ENCODE peak calls at places on chromosomes 4 and X, in ten cellular contexts. U, J, D, C, X, W, B, K, A and F are unnamed samples. For H3K4me1, the result is how much of the 10 kb centered on the place peaks cover.

GRCh38 chr4:73742776-73743175 is 2.4 kb downstream of the CXCL8 start:
- DNase-seq in U (no peak), A (no peak), C (peak), W (no peak), D (no peak), X (no peak), B (no peak), K (no peak), J (no peak), F (no peak)

GRCh38 chrX:15441464-15441863 is 51.7 kb downstream of the PIR start:
- DNase-seq in W (no peak), K (no peak), X (no peak), U (no peak), C (no peak), A (no peak), B (no peak), D (no peak), J (no peak), F (no peak)

GRCh38 chr4:143083811-143084472 is 100.8 kb upstream of the USP38 start:
- DNase-seq in K (no peak), A (no peak), U (no peak), J (no peak), B (no peak), C (no peak), X (no peak), W (peak), D (peak), F (no peak)

GRCh38 chr4:169369634-169370033 is 98.9 kb upstream of the SH3RF1 start:
- DNase-seq in U (no peak), K (no peak), C (no peak), A (no peak), D (no peak), X (no peak), J (no peak), B (no peak), W (no peak), F (no peak)

GRCh38 chr4:108512615-108513505 is 107.5 kb upstream of the RPL34 start:
- DNase-seq in W (peak), U (no peak), A (peak), X (peak), D (peak), C (peak), K (peak), J (no peak), B (peak), F (no peak)

GRCh38 chrX:73577368-73577767 is 14.4 kb downstream of the CHIC1 start:
- DNase-seq in U (no peak), B (no peak), W (peak), A (no peak), K (no peak), J (no peak), C (peak), X (peak), D (no peak), F (no peak)

GRCh38 chrX:154775611-154776349 is 13.1 kb downstream of the DKC1 start:
- DNase-seq in A (no peak), B (no peak), D (peak), C (peak), J (no peak), X (no peak), W (peak), U (no peak), K (no peak), F (no peak)

GRCh38 chrX:116605576-116605975 is 142.8 kb upstream of the CT83 start:
- DNase-seq in A (no peak), X (no peak), C (no peak), W (no peak), K (no peak), B (no peak), D (no peak), J (no peak), U (no peak), F (no peak)

GRCh38 chrX:51461053-51462050 is 35.0 kb downstream of the NUDT11 start:
- DNase-seq in C (peak), K (no peak), A (peak), W (peak), U (no peak), X (no peak), D (peak), J (no peak), B (peak), F (peak)

GRCh38 chrX:118513120-118513899 is 17.7 kb downstream of the DOCK11 start:
- DNase-seq in K (no peak), X (no peak), J (no peak), D (no peak), A (no peak), C (no peak), B (no peak), U (no peak), W (peak), F (no peak)

GRCh38 chr4:81355136-81355535 is 116.6 kb downstream of the RASGEF1B start:
- DNase-seq in W (no peak), A (no peak), D (no peak), C (no peak), J (no peak), K (no peak), X (no peak), B (no peak), U (no peak), F (no peak)

GRCh38 chr4:74423101-74423500 is 21.8 kb upstream of the AREG start:
- DNase-seq in B (no peak), X (peak), C (no peak), D (peak), K (no peak), W (peak), J (no peak), A (no peak), U (no peak), F (no peak)

GRCh38 chr4:99090511-99090910 is 1.9 kb upstream of the ADH5 start:
- DNase-seq in J (no peak), C (no peak), D (no peak), X (no peak), K (no peak), A (no peak), B (no peak), W (peak), U (no peak), F (no peak)

GRCh38 chr4:181225616-181226261 is 1017.5 kb upstream of the TENM3 start:
- DNase-seq in A (no peak), B (no peak), U (no peak), K (no peak), C (no peak), W (no peak), X (no peak), D (no peak), J (no peak), F (no peak)

GRCh38 chr4:47374477-47374876 is 89.0 kb downstream of the COMMD8 start:
- DNase-seq in W (peak), C (no peak), B (no peak), X (no peak), J (no peak), U (no peak), D (no peak), A (no peak), K (no peak), F (no peak)

GRCh38 chrX:152817082-152817744 is 13.3 kb downstream of the CETN2 start:
- DNase-seq in W (peak), D (peak), K (no peak), C (peak), X (no peak), U (no peak), A (peak), J (no peak), B (no peak), F (no peak)

GRCh38 chr4:43224591-43224990 is 332.1 kb downstream of the GRXCR1 start:
- DNase-seq in D (no peak), X (no peak), K (no peak), U (no peak), A (no peak), B (no peak), J (no peak), W (no peak), C (no peak), F (no peak)

GRCh38 chr4:78056265-78057129 is 626 bp upstream of the FRAS1 start:
- DNase-seq in K (peak), C (peak), A (peak), B (peak), U (peak), X (no peak), J (peak), W (peak), D (peak), F (no peak)

GRCh38 chr4:76488905-76489798 is 54.1 kb downstream of the SHROOM3 start:
- DNase-seq in D (no peak), B (no peak), C (no peak), X (no peak), U (no peak), J (no peak), W (peak), K (no peak), A (no peak), F (no peak)

GRCh38 chrX:148618472-148619445 is 118.3 kb downstream of the AFF2 start:
- DNase-seq in C (no peak), D (no peak), U (no peak), J (no peak), B (no peak), X (no peak), W (no peak), K (no peak), A (no peak), F (no peak)

GRCh38 chr4:157994863-157995262 is 178.0 kb downstream of the GASK1B start:
- DNase-seq in U (no peak), X (no peak), A (no peak), C (no peak), B (no peak), J (no peak), K (no peak), W (peak), D (peak), F (no peak)
- H3K4me3 ChIP-seq in U (no peak), X (no peak), A (no peak), C (no peak), B (no peak), J (no peak), K (no peak), W (peak), D (no peak), F (no peak)

GRCh38 chrX:11474576-11474975 is 181.4 kb downstream of the AMELX start:
- DNase-seq in C (no peak), U (no peak), W (peak), K (no peak), J (no peak), X (no peak), D (no peak), B (no peak), A (no peak), F (no peak)

GRCh38 chrX:11472879-11473278 is 179.7 kb downstream of the AMELX start:
- DNase-seq in A (no peak), K (no peak), C (no peak), J (no peak), D (no peak), X (no peak), B (peak), U (no peak), W (no peak), F (no peak)

GRCh38 chrX:11472381-11472780 is 179.2 kb downstream of the AMELX start:
- DNase-seq in K (no peak), C (no peak), X (no peak), A (no peak), W (peak), B (no peak), J (no peak), U (no peak), D (no peak), F (no peak)

GRCh38 chrX:11470231-11470630 is 177.0 kb downstream of the AMELX start:
- DNase-seq in W (peak), A (no peak), C (peak), J (peak), B (no peak), U (no peak), K (peak), D (no peak), X (no peak), F (no peak)

GRCh38 chrX:11474021-11474420 is 180.8 kb downstream of the AMELX start:
- DNase-seq in B (no peak), K (no peak), J (no peak), W (no peak), U (no peak), X (no peak), C (no peak), A (no peak), D (no peak), F (no peak)
- H3K4me1 ChIP-seq in B (under half), K (under half), J (under half), W (under half), U (under half), X (under half), C (under half), A (under half), D (under half), F (under half)

DNA sequence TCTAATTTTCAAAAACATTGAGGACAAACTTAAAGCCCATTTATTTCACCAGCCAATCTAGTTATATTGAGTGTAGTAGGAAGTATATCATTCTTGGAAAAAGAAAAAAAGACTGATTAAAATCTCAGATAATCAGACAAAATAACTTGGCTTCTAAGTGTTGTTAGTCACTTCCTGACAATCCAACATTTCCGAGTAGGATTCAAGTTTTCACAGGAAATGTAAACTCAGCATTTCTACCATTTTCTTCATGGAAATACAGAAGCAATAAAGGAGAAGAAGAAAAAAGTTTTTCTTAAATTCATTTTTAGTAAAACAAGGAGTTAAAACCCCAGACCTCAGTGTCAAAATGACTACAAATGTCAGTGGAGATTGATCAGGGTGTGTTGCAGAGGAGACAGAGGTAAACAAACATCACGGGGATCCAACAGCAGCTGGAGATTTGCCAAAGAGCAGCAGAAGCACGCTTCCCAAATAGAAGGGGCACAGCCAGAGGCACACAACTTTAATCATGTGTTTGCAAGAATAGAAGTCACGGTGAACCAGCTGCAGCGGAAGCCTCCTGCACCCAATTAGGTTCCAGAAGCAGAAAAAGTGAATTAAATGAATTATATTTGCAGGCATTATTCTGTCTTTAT is 129.3 kb upstream of the FAM9B start:
- DNase-seq in A (no peak), X (peak), C (no peak), B (no peak), D (no peak), W (peak), U (no peak), J (no peak), K (no peak), F (no peak)
- H3K27ac ChIP-seq in A (no peak), X (peak), C (no peak), B (no peak), D (no peak), W (no peak), U (no peak), J (no peak), K (no peak), F (no peak)

GRCh38 chr4:69832326-69833030 is 27.5 kb downstream of the SULT1E1 start:
- DNase-seq in K (no peak), W (no peak), A (no peak), B (no peak), J (no peak), D (peak), C (no peak), U (no peak), X (no peak), F (no peak)

GRCh38 chr4:69829678-69830077 is 30.3 kb downstream of the SULT1E1 start:
- DNase-seq in A (no peak), U (no peak), X (no peak), C (no peak), K (no peak), B (no peak), J (no peak), D (no peak), W (no peak), F (no peak)

GRCh38 chr4:69831270-69831627 is 28.7 kb downstream of the SULT1E1 start:
- DNase-seq in A (no peak), X (no peak), B (no peak), J (no peak), K (no peak), C (no peak), U (no peak), W (no peak), D (no peak), F (no peak)

GRCh38 chr4:69831646-69832325 is 28.2 kb downstream of the SULT1E1 start:
- DNase-seq in X (no peak), U (peak), B (no peak), J (no peak), W (no peak), C (no peak), A (no peak), K (peak), D (peak), F (no peak)

GRCh38 chr4:69830529-69831269 is 29.2 kb downstream of the SULT1E1 start:
- DNase-seq in B (no peak), C (peak), U (no peak), K (no peak), J (no peak), D (peak), W (peak), A (no peak), X (no peak), F (no peak)
- H3K4me3 ChIP-seq in B (no peak), C (no peak), U (no peak), K (no peak), J (no peak), D (no peak), W (no peak), A (no peak), X (no peak), F (no peak)

GRCh38 chr4:147813107-147813773 is 81.4 kb downstream of the ARHGAP10 start:
- DNase-seq in A (no peak), J (no peak), C (no peak), K (no peak), X (no peak), W (peak), B (no peak), U (no peak), D (no peak), F (no peak)

GRCh38 chr4:147815741-147816140 is 83.9 kb downstream of the ARHGAP10 start:
- DNase-seq in W (no peak), C (no peak), B (no peak), X (no peak), J (no peak), A (no peak), U (no peak), K (no peak), D (no peak), F (no peak)

GRCh38 chr4:147820975-147821374 is 89.1 kb downstream of the ARHGAP10 start:
- DNase-seq in W (no peak), X (no peak), D (no peak), A (no peak), B (no peak), U (no peak), C (peak), K (no peak), J (no peak), F (no peak)

GRCh38 chr4:147814334-147814733 is 82.4 kb downstream of the ARHGAP10 start:
- DNase-seq in U (no peak), K (no peak), C (peak), X (no peak), D (no peak), W (no peak), B (no peak), J (no peak), A (no peak), F (no peak)

GRCh38 chr4:147816382-147817254 is 84.7 kb downstream of the ARHGAP10 start:
- DNase-seq in A (no peak), U (no peak), X (no peak), K (no peak), J (no peak), C (no peak), D (no peak), B (no peak), W (no peak), F (no peak)
- H3K4me1 ChIP-seq in A (under half), U (half or more), X (under half), K (under half), J (under half), C (under half), D (under half), B (under half), W (under half), F (under half)

DNA sequence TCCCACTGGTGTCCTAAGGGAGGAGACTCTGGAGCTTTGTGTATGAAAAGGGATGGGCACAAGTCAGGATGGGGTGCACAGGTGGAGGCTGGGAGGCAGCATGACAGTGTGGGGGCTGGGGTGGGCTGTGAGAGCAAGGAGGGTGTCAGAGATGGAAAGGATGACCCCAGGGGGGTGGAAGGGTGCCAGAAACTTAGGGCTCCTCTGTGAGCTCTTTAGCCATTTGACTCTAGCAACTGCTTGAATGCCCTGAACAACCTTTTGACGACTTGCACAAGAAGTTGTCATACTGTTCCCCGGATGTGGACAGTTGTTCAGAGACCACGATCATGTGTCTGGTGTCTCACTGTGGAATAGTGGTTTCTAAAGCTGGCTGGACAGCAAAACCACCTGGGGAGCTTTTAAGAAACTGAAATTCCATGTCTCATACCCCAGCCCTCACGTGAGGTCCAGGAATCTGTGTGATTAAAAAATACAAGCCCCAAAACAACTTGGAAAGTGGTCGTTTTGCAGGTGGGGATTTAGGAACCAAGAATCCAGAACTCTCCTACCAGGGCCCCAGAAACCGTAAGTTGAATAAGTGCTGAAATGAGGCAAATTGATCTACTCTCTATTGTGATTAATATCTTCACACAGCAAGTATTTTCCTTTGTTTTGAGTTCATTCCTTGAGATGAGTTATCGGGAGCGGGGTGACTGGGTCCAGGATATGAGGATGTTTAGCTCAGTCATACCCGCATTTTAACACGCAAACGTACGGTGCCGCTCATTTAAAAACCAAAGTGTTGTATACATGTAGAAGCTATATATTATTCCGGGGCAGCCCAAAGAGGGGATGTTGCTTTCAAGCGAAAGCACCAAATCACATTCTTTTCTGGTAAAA is 3.4 kb downstream of the RHOH start:
- DNase-seq in A (no peak), C (peak), U (no peak), D (peak), J (peak), W (no peak), K (peak), X (no peak), B (no peak), F (peak)
- H3K27ac ChIP-seq in A (no peak), C (no peak), U (no peak), D (peak), J (peak), W (no peak), K (peak), X (no peak), B (no peak), F (peak)

DNA sequence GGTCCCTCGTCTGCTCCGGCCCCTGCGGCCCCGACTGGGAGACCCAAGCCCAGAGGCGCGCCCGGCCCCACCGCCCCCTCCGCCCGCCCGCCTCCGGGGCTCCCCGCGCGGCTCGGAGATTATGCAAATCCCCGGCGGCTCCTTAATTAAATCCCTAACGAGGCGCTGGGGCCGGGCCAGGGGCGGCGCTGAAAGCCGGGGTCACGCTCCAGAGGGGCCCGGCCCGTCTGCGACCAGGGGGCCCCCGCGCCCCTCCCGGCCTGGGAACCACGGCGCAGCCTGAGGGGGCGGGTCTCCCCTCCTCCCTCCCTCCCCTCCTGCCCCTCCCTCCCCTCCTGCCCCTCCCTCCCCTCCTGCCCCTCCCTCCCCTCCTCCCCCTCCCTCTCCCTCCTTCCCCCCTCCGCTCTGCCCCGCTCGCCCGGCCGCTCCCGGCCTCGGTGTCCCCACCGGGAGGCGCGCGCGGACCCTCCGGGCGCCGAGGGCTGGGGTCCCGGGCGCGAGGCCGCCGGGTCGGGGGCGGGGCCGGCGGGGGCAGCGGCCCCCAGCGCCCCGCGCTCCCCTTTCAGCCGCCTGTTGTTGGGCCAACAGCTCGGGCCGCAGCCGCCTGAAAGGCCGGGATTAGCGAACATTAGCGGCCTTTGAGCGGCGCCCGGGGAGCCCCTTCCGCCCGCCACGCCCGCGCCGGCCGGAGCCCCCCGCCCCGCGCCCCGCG is 25.9 kb upstream of the FGFR3 start:
- DNase-seq in W (peak), U (no peak), X (no peak), D (no peak), J (no peak), C (no peak), A (peak), B (no peak), K (no peak), F (no peak)
- H3K4me3 ChIP-seq in W (no peak), U (peak), X (no peak), D (peak), J (no peak), C (no peak), A (no peak), B (peak), K (peak), F (no peak)